ENCODE peak calls at places on chromosomes 11 and 22, in ten cellular contexts. S is naive thymus-derived CD8-positive, alpha-beta T cell; X is NCI-H774; H is activated T-cell treated with anti-CD3 and anti-CD28 coated beads, Interleukin-2, amount 50 U/mL, for 4 hours; U is activated CD4-positive, alpha-beta T cell treated with anti-CD3 and anti-CD28 coated beads, Interleukin-2, amount 50 U/mL, for 24 hours; M is WTC11; J is upper lobe of right lung; F is uterus; E is HS-5; Z is anterior cingulate cortex. B is an unnamed sample.

GRCh38 chr22:22038178-22038880 is 55.7 kb upstream of the TOP3B start:
- DNase-seq in H (no peak), F (no peak), E (no peak), J (no peak), U (no peak), X (no peak), M (no peak), Z (no peak), S (no peak), B (no peak)

GRCh38 chr22:50439314-50440250 is 35.3 kb downstream of the SBF1 start:
- DNase-seq in X (no peak), U (no peak), F (no peak), Z (no peak), E (no peak), M (no peak), J (no peak), H (no peak), S (no peak), B (no peak)

GRCh38 chr22:42344391-42344861 is 74.0 kb upstream of the TCF20 start:
- DNase-seq in X (no peak), J (no peak), E (no peak), S (no peak), U (no peak), M (peak), F (peak), H (no peak), Z (peak), B (peak)

GRCh38 chr22:43901976-43902643 is 10.3 kb upstream of the PNPLA5 start:
- DNase-seq in U (no peak), Z (no peak), E (peak), F (no peak), S (no peak), J (no peak), M (no peak), H (no peak), X (no peak), B (no peak)

GRCh38 chr11:29657709-29658108 is 359.1 kb downstream of the KCNA4 start:
- DNase-seq in J (no peak), Z (no peak), S (no peak), U (no peak), F (no peak), H (no peak), X (no peak), M (no peak), E (no peak), B (no peak)

GRCh38 chr11:11816511-11817319 is 25.1 kb upstream of the USP47 start:
- DNase-seq in M (no peak), X (no peak), U (no peak), E (no peak), J (no peak), F (no peak), S (no peak), H (no peak), Z (no peak), B (no peak)

GRCh38 chr11:127843483-127844396 is 743.6 kb downstream of the ETS1 start:
- DNase-seq in F (peak), J (peak), S (peak), Z (peak), H (peak), M (peak), X (peak), E (peak), U (peak), B (peak)

GRCh38 chr11:123434911-123435310 is 4.8 kb downstream of the GRAMD1B start:
- DNase-seq in S (no peak), Z (no peak), X (no peak), J (no peak), H (no peak), M (peak), F (no peak), U (no peak), E (no peak), B (no peak)

GRCh38 chr11:134466035-134466908 is 54.2 kb upstream of the B3GAT1 start:
- DNase-seq in H (no peak), E (no peak), X (no peak), Z (no peak), J (no peak), S (no peak), M (peak), F (no peak), U (no peak), B (peak)

GRCh38 chr11:68903288-68903630 is 373 bp downstream of the MRPL21 start:
- DNase-seq in X (no peak), E (no peak), F (no peak), J (no peak), S (peak), Z (no peak), M (no peak), H (no peak), U (no peak), B (no peak)

B was measured in H9.